ENCODE peak calls at places on chromosomes 7 and 10, in eight cellular contexts. One of them, this sample, is unnamed.

GRCh38 chr7:130144632-130145171 is 60.5 kb downstream of the TMEM209 start:
- DNase-seq in HT-29: peak; percentile 25
- DNase-seq in KBM-7: no peak
- DNase-seq in stimulated activated CD4-positive, alpha-beta T cell treated with anti-CD3 and anti-CD28 coated beads, Interleukin-2, amount 100 ng/mL, for 48 hours: no peak
- DNase-seq in substantia nigra: no peak
- DNase-seq in cardiac fibroblast: peak; percentile 56
- DNase-seq in IMR-90: peak; percentile 58
- DNase-seq in HT1080: peak; percentile 20
- DNase-seq in this sample: no peak

GRCh38 chr10:110364531-110364937 is 59.8 kb upstream of the SMNDC1 start:
- DNase-seq in HT-29: no peak
- DNase-seq in IMR-90: no peak
- DNase-seq in HT1080: peak; percentile 23
- DNase-seq in cardiac fibroblast: no peak
- DNase-seq in stimulated activated CD4-positive, alpha-beta T cell treated with anti-CD3 and anti-CD28 coated beads, Interleukin-2, amount 100 ng/mL, for 48 hours: no peak
- DNase-seq in substantia nigra: no peak
- DNase-seq in KBM-7: no peak
- DNase-seq in this sample: no peak

GRCh38 chr10:23530079-23530478 is 91.2 kb downstream of the OTUD1 start:
- DNase-seq in HT-29: peak; percentile 25
- DNase-seq in cardiac fibroblast: peak; percentile 39
- DNase-seq in HT1080: no peak
- DNase-seq in stimulated activated CD4-positive, alpha-beta T cell treated with anti-CD3 and anti-CD28 coated beads, Interleukin-2, amount 100 ng/mL, for 48 hours: no peak
- DNase-seq in substantia nigra: no peak
- DNase-seq in IMR-90: peak; percentile 31
- DNase-seq in KBM-7: no peak
- DNase-seq in this sample: peak; percentile 20

GRCh38 chr7:81036041-81036440 is 117.2 kb upstream of the SEMA3C start:
- DNase-seq in HT1080: no peak
- DNase-seq in IMR-90: no peak
- DNase-seq in HT-29: no peak
- DNase-seq in stimulated activated CD4-positive, alpha-beta T cell treated with anti-CD3 and anti-CD28 coated beads, Interleukin-2, amount 100 ng/mL, for 48 hours: no peak
- DNase-seq in substantia nigra: no peak
- DNase-seq in KBM-7: no peak
- DNase-seq in cardiac fibroblast: peak; percentile 65
- DNase-seq in this sample: no peak

GRCh38 chr7:82722946-82723345 is 279.4 kb upstream of the CACNA2D1 start:
- DNase-seq in HT-29: no peak
- DNase-seq in KBM-7: peak; percentile 6
- DNase-seq in HT1080: no peak
- DNase-seq in IMR-90: no peak
- DNase-seq in cardiac fibroblast: no peak
- DNase-seq in substantia nigra: no peak
- DNase-seq in stimulated activated CD4-positive, alpha-beta T cell treated with anti-CD3 and anti-CD28 coated beads, Interleukin-2, amount 100 ng/mL, for 48 hours: no peak
- DNase-seq in this sample: peak; percentile 28

GRCh38 chr7:16086743-16087142 is 334.6 kb downstream of the CRPPA start:
- DNase-seq in IMR-90: no peak
- DNase-seq in cardiac fibroblast: no peak
- DNase-seq in substantia nigra: no peak
- DNase-seq in HT1080: no peak
- DNase-seq in HT-29: no peak
- DNase-seq in KBM-7: no peak
- DNase-seq in stimulated activated CD4-positive, alpha-beta T cell treated with anti-CD3 and anti-CD28 coated beads, Interleukin-2, amount 100 ng/mL, for 48 hours: no peak
- DNase-seq in this sample: no peak

GRCh38 chr7:111867348-111867931 is 305.1 kb upstream of the IMMP2L start:
- DNase-seq in substantia nigra: no peak
- DNase-seq in HT1080: no peak
- DNase-seq in stimulated activated CD4-positive, alpha-beta T cell treated with anti-CD3 and anti-CD28 coated beads, Interleukin-2, amount 100 ng/mL, for 48 hours: no peak
- DNase-seq in IMR-90: no peak
- DNase-seq in KBM-7: no peak
- DNase-seq in cardiac fibroblast: peak; percentile 17
- DNase-seq in HT-29: no peak
- DNase-seq in this sample: no peak

GRCh38 chr7:112533591-112533990 is 52.8 kb downstream of the LSMEM1 start:
- DNase-seq in stimulated activated CD4-positive, alpha-beta T cell treated with anti-CD3 and anti-CD28 coated beads, Interleukin-2, amount 100 ng/mL, for 48 hours: no peak
- DNase-seq in HT1080: peak; percentile 53
- DNase-seq in IMR-90: no peak
- DNase-seq in substantia nigra: no peak
- DNase-seq in cardiac fibroblast: no peak
- DNase-seq in KBM-7: no peak
- DNase-seq in HT-29: no peak
- DNase-seq in this sample: no peak

GRCh38 chr7:6691609-6692106 is 15.1 kb downstream of the ZNF12 start:
- DNase-seq in cardiac fibroblast: peak; percentile 23
- DNase-seq in stimulated activated CD4-positive, alpha-beta T cell treated with anti-CD3 and anti-CD28 coated beads, Interleukin-2, amount 100 ng/mL, for 48 hours: no peak
- DNase-seq in KBM-7: peak; percentile 34
- DNase-seq in HT1080: peak; percentile 16
- DNase-seq in IMR-90: peak; percentile 30
- DNase-seq in HT-29: no peak
- DNase-seq in substantia nigra: no peak
- DNase-seq in this sample: no peak

GRCh38 chr10:75530337-75530736 is 98.9 kb downstream of the LRMDA start:
- DNase-seq in stimulated activated CD4-positive, alpha-beta T cell treated with anti-CD3 and anti-CD28 coated beads, Interleukin-2, amount 100 ng/mL, for 48 hours: no peak
- DNase-seq in substantia nigra: no peak
- DNase-seq in cardiac fibroblast: peak; percentile 42
- DNase-seq in IMR-90: no peak
- DNase-seq in KBM-7: no peak
- DNase-seq in HT-29: no peak
- DNase-seq in HT1080: peak; percentile 92
- DNase-seq in this sample: no peak

GRCh38 chr7:103613655-103614642 is 167.9 kb upstream of the SLC26A5 start:
- DNase-seq in substantia nigra: no peak
- DNase-seq in KBM-7: no peak
- DNase-seq in cardiac fibroblast: peak; percentile 4
- DNase-seq in HT1080: peak; percentile 2
- DNase-seq in IMR-90: no peak
- DNase-seq in HT-29: peak; percentile 52
- DNase-seq in stimulated activated CD4-positive, alpha-beta T cell treated with anti-CD3 and anti-CD28 coated beads, Interleukin-2, amount 100 ng/mL, for 48 hours: no peak
- DNase-seq in this sample: peak; percentile 77

GRCh38 chr10:6907877-6908530 is 327.9 kb upstream of the PRKCQ start:
- DNase-seq in cardiac fibroblast: no peak
- DNase-seq in substantia nigra: no peak
- DNase-seq in IMR-90: no peak
- DNase-seq in stimulated activated CD4-positive, alpha-beta T cell treated with anti-CD3 and anti-CD28 coated beads, Interleukin-2, amount 100 ng/mL, for 48 hours: no peak
- DNase-seq in KBM-7: no peak
- DNase-seq in HT-29: no peak
- DNase-seq in HT1080: no peak
- DNase-seq in this sample: no peak

GRCh38 chr7:140033779-140034363 is 28.9 kb downstream of the PARP12 start:
- DNase-seq in cardiac fibroblast: no peak
- DNase-seq in IMR-90: peak; percentile 11
- DNase-seq in KBM-7: no peak
- DNase-seq in stimulated activated CD4-positive, alpha-beta T cell treated with anti-CD3 and anti-CD28 coated beads, Interleukin-2, amount 100 ng/mL, for 48 hours: no peak
- DNase-seq in substantia nigra: no peak
- DNase-seq in HT1080: no peak
- DNase-seq in HT-29: no peak
- DNase-seq in this sample: no peak

GRCh38 chr7:56175086-56175760 is 59.0 kb upstream of the NUPR2 start:
- DNase-seq in stimulated activated CD4-positive, alpha-beta T cell treated with anti-CD3 and anti-CD28 coated beads, Interleukin-2, amount 100 ng/mL, for 48 hours: no peak
- DNase-seq in HT-29: no peak
- DNase-seq in KBM-7: no peak
- DNase-seq in cardiac fibroblast: no peak
- DNase-seq in HT1080: no peak
- DNase-seq in IMR-90: no peak
- DNase-seq in substantia nigra: no peak
- DNase-seq in this sample: no peak

GRCh38 chr10:122236690-122237306 is 34.3 kb upstream of the BTBD16 start:
- DNase-seq in HT1080: no peak
- DNase-seq in stimulated activated CD4-positive, alpha-beta T cell treated with anti-CD3 and anti-CD28 coated beads, Interleukin-2, amount 100 ng/mL, for 48 hours: no peak
- DNase-seq in IMR-90: no peak
- DNase-seq in KBM-7: no peak
- DNase-seq in substantia nigra: no peak
- DNase-seq in HT-29: no peak
- DNase-seq in cardiac fibroblast: no peak
- DNase-seq in this sample: no peak

This sample was measured in OCI-M1.